ENCODE peak calls at places on chromosomes 1 and 21, in four cellular contexts. One of them, this sample, is unnamed.

GRCh38 chr1:56034222-56034621 is 545.1 kb downstream of the PLPP3 start:
- DNase-seq in tibial artery: no peak
- DNase-seq in CD4-positive, CD25-positive, alpha-beta regulatory T cell: no peak
- DNase-seq in uterus: no peak
- DNase-seq in this sample: no peak

GRCh38 chr1:98323396-98323795 is 338.1 kb upstream of the SNX7 start:
- DNase-seq in tibial artery: peak; percentile 41
- DNase-seq in CD4-positive, CD25-positive, alpha-beta regulatory T cell: no peak
- DNase-seq in uterus: no peak
- DNase-seq in this sample: no peak

GRCh38 chr1:156655904-156656516 is 14.1 kb downstream of the BCAN start:
- DNase-seq in tibial artery: no peak
- DNase-seq in CD4-positive, CD25-positive, alpha-beta regulatory T cell: no peak
- DNase-seq in uterus: no peak
- DNase-seq in this sample: no peak

GRCh38 chr1:193558491-193559028 is 372.1 kb upstream of the B3GALT2 start:
- DNase-seq in tibial artery: peak; percentile 22
- DNase-seq in CD4-positive, CD25-positive, alpha-beta regulatory T cell: no peak
- DNase-seq in uterus: peak; percentile 15
- DNase-seq in this sample: peak; percentile 46

GRCh38 chr1:27872059-27872801 is at the start of gene THEMIS2:
- DNase-seq in tibial artery: no peak
- DNase-seq in CD4-positive, CD25-positive, alpha-beta regulatory T cell: peak; percentile 76
- DNase-seq in uterus: peak; percentile 46
- DNase-seq in this sample: peak; percentile 74

GRCh38 chr1:205301842-205302588 is 19.5 kb downstream of the NUAK2 start:
- DNase-seq in tibial artery: no peak
- DNase-seq in CD4-positive, CD25-positive, alpha-beta regulatory T cell: no peak
- DNase-seq in uterus: no peak
- DNase-seq in this sample: no peak

GRCh38 chr1:48688102-48688760 is 88.5 kb downstream of the BEND5 start:
- DNase-seq in tibial artery: no peak
- DNase-seq in CD4-positive, CD25-positive, alpha-beta regulatory T cell: peak; percentile 3
- DNase-seq in uterus: no peak
- DNase-seq in this sample: no peak

GRCh38 chr21:42187976-42188653 is 30.8 kb upstream of the ABCG1 start:
- DNase-seq in tibial artery: peak; percentile 48
- DNase-seq in CD4-positive, CD25-positive, alpha-beta regulatory T cell: peak; percentile 96
- DNase-seq in uterus: no peak
- DNase-seq in this sample: peak; percentile 86

GRCh38 chr1:46380004-46380403 is 14.1 kb upstream of the FAAH start:
- DNase-seq in tibial artery: no peak
- DNase-seq in CD4-positive, CD25-positive, alpha-beta regulatory T cell: no peak
- DNase-seq in uterus: no peak
- DNase-seq in this sample: no peak

GRCh38 chr1:67988066-67988465 is 62.4 kb downstream of the DIRAS3 start:
- DNase-seq in tibial artery: no peak
- DNase-seq in CD4-positive, CD25-positive, alpha-beta regulatory T cell: no peak
- DNase-seq in uterus: no peak
- DNase-seq in this sample: no peak

GRCh38 chr1:156750191-156750931 is 1.1 kb downstream of the HDGF start:
- DNase-seq in tibial artery: no peak
- DNase-seq in CD4-positive, CD25-positive, alpha-beta regulatory T cell: peak; percentile 49
- DNase-seq in uterus: peak; percentile 61
- DNase-seq in this sample: peak; percentile 16

GRCh38 chr1:34970829-34971228 is 14.3 kb downstream of the TMEM35B start:
- DNase-seq in tibial artery: no peak
- DNase-seq in CD4-positive, CD25-positive, alpha-beta regulatory T cell: no peak
- DNase-seq in uterus: no peak
- DNase-seq in this sample: no peak

GRCh38 chr1:65431111-65431705 is 10.7 kb downstream of the LEPR start:
- DNase-seq in tibial artery: no peak
- DNase-seq in CD4-positive, CD25-positive, alpha-beta regulatory T cell: peak; percentile 68
- DNase-seq in uterus: no peak
- DNase-seq in this sample: no peak

GRCh38 chr1:151944110-151944858 is 35.0 kb upstream of the THEM4 start:
- DNase-seq in tibial artery: no peak
- DNase-seq in CD4-positive, CD25-positive, alpha-beta regulatory T cell: no peak
- DNase-seq in uterus: no peak
- DNase-seq in this sample: no peak

GRCh38 chr1:160837558-160838205 is 25.0 kb downstream of the CD244 start:
- DNase-seq in tibial artery: no peak
- DNase-seq in CD4-positive, CD25-positive, alpha-beta regulatory T cell: peak; percentile 98
- DNase-seq in uterus: no peak
- DNase-seq in this sample: peak; percentile 78

GRCh38 chr21:38956006-38956405 is 150.3 kb downstream of the ETS2 start:
- DNase-seq in tibial artery: no peak
- DNase-seq in CD4-positive, CD25-positive, alpha-beta regulatory T cell: no peak
- DNase-seq in uterus: no peak
- DNase-seq in this sample: no peak

GRCh38 chr1:9115656-9116205 is 13.2 kb downstream of the GPR157 start:
- DNase-seq in tibial artery: no peak
- DNase-seq in CD4-positive, CD25-positive, alpha-beta regulatory T cell: no peak
- DNase-seq in uterus: no peak
- DNase-seq in this sample: no peak

GRCh38 chr1:165496493-165496892 is 47.3 kb upstream of the LRRC52 start:
- DNase-seq in tibial artery: no peak
- DNase-seq in CD4-positive, CD25-positive, alpha-beta regulatory T cell: no peak
- DNase-seq in uterus: no peak
- DNase-seq in this sample: no peak

GRCh38 chr21:33368124-33368523 is 35.1 kb upstream of the IFNGR2 start:
- DNase-seq in tibial artery: no peak
- DNase-seq in CD4-positive, CD25-positive, alpha-beta regulatory T cell: no peak
- DNase-seq in uterus: no peak
- DNase-seq in this sample: no peak

GRCh38 chr21:26534517-26534916 is 38.6 kb downstream of the CYYR1 start:
- DNase-seq in tibial artery: no peak
- DNase-seq in CD4-positive, CD25-positive, alpha-beta regulatory T cell: no peak
- DNase-seq in uterus: no peak
- DNase-seq in this sample: no peak

GRCh38 chr21:42088148-42088547 is 17.0 kb downstream of the UMODL1 start:
- DNase-seq in tibial artery: no peak
- DNase-seq in CD4-positive, CD25-positive, alpha-beta regulatory T cell: no peak
- DNase-seq in uterus: no peak
- DNase-seq in this sample: no peak

GRCh38 chr1:165524639-165525038 is 19.2 kb upstream of the LRRC52 start:
- DNase-seq in tibial artery: no peak
- DNase-seq in CD4-positive, CD25-positive, alpha-beta regulatory T cell: no peak
- DNase-seq in uterus: no peak
- DNase-seq in this sample: no peak

GRCh38 chr21:38982096-38982495 is 176.4 kb downstream of the ETS2 start:
- DNase-seq in tibial artery: no peak
- DNase-seq in CD4-positive, CD25-positive, alpha-beta regulatory T cell: no peak
- DNase-seq in uterus: no peak
- DNase-seq in this sample: no peak

GRCh38 chr1:210800756-210801155 is 333.2 kb downstream of the KCNH1 start:
- DNase-seq in tibial artery: no peak
- DNase-seq in CD4-positive, CD25-positive, alpha-beta regulatory T cell: no peak
- DNase-seq in uterus: no peak
- DNase-seq in this sample: no peak

GRCh38 chr21:46606427-46606813 is 1.5 kb upstream of the S100B start:
- DNase-seq in tibial artery: no peak
- DNase-seq in CD4-positive, CD25-positive, alpha-beta regulatory T cell: no peak
- DNase-seq in uterus: no peak
- DNase-seq in this sample: no peak

GRCh38 chr1:34597877-34598514 is 156.9 kb upstream of the GJB5 start:
- DNase-seq in tibial artery: peak; percentile 45
- DNase-seq in CD4-positive, CD25-positive, alpha-beta regulatory T cell: peak; percentile 46
- DNase-seq in uterus: peak; percentile 15
- DNase-seq in this sample: peak; percentile 3

GRCh38 chr1:184860535-184860934 is 105.9 kb upstream of the EDEM3 start:
- DNase-seq in tibial artery: no peak
- DNase-seq in CD4-positive, CD25-positive, alpha-beta regulatory T cell: no peak
- DNase-seq in uterus: no peak
- DNase-seq in this sample: no peak

GRCh38 chr1:70504176-70504820 is 93.2 kb downstream of the CTH start:
- DNase-seq in tibial artery: no peak
- DNase-seq in CD4-positive, CD25-positive, alpha-beta regulatory T cell: peak; percentile 23
- DNase-seq in uterus: no peak
- DNase-seq in this sample: no peak

DNA sequence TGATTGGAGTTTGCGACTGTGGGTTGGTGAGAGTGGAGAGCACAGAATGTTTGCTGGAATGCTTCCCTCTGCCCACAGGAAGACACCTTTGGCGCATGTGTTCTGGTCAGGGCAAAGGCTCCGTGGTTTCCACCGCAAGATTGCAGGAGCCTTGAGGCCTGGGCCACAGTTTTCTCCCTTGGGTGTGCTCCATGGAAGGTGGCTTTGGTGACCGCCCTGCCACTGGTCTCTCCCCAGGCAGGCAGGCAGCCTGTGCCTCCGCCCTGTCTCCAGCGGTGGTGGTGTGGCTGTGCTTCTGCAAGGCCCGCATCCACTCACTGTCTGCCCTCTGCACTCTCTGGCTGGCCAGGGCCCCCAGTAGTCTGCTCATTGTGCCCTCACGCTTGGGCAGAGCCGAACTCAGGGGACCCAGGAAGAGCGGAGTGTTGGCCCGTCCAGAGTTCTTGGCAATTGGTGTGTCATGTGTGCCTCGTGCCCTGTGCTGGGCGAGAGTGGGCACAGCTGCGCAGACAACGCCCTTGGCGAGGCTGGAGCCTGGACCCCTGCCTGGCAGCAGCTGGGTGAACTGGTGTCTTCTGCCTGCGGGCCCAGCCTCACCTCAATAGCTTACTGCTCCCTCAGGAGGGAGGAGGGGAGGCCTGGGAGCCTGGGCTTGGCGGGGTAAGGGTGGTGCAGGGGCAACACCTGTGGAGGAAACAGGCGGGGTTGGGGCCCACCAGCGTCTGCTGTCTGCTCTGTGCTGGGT is 2.0 kb downstream of the GUK1 start:
- DNase-seq in tibial artery: no peak
- DNase-seq in CD4-positive, CD25-positive, alpha-beta regulatory T cell: peak; percentile 37
- DNase-seq in uterus: peak; percentile 16
- DNase-seq in this sample: no peak
- H3K27ac ChIP-seq in tibial artery: no peak overlapping the region
- H3K27ac ChIP-seq in CD4-positive, CD25-positive, alpha-beta regulatory T cell: peak overlapping the region; percentile 19
- H3K27ac ChIP-seq in uterus: peak overlapping the region; percentile 96
- H3K27ac ChIP-seq in this sample: peak overlapping the region; percentile 98

GRCh38 chr1:153754266-153754665 is 20.9 kb upstream of the SLC27A3 start:
- DNase-seq in tibial artery: no peak
- DNase-seq in CD4-positive, CD25-positive, alpha-beta regulatory T cell: no peak
- DNase-seq in uterus: no peak
- DNase-seq in this sample: no peak
- H3K27ac ChIP-seq in tibial artery: peak overlapping the region; percentile 85
- H3K27ac ChIP-seq in CD4-positive, CD25-positive, alpha-beta regulatory T cell: no peak overlapping the region
- H3K27ac ChIP-seq in uterus: peak overlapping the region; percentile 84
- H3K27ac ChIP-seq in this sample: no peak overlapping the region

DNA sequence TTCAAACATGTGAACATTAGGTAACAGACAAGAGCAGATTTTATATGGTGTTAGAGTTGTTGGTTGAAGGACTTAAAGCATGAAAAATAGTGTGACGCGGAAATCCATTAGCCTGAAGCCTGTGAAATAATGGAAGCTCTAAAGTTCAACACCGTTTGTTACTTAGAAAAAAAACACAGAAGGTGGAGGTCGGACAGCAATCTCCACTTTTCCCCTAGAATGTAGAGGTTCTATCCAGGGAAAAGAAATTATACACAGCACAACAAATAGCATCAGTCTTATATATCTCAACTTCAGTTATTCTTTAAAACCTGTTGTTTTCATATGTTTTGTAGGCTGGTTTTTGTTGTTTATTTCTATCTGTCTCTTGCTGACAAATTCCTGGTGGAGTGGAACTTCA is 1.9 kb downstream of the RCAN3 start:
- DNase-seq in tibial artery: no peak
- DNase-seq in CD4-positive, CD25-positive, alpha-beta regulatory T cell: no peak
- DNase-seq in uterus: no peak
- DNase-seq in this sample: no peak
- H3K27ac ChIP-seq in tibial artery: no peak overlapping the region
- H3K27ac ChIP-seq in CD4-positive, CD25-positive, alpha-beta regulatory T cell: peak overlapping the region; percentile 97
- H3K27ac ChIP-seq in uterus: no peak overlapping the region
- H3K27ac ChIP-seq in this sample: no peak overlapping the region

DNA sequence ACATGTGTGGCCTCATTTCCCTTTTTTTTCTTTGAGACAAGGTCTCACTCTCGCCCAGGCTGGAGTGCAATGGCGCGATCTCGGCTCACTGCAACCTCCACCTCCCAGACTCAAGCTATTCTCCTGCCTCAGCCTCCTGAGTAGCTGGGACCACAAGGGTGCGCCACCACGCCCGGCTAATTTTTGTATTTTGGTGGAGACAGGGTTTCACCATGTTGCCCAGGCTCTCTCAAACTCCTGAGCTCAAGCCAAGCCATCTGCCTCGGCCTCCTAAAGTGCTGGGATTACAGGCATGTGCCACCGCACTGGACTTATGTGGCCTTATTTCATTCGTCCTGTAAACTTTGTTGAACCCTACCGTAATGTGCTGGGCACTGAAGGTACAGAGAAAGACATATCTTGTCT is 569 bp upstream of the WARS2 start:
- DNase-seq in tibial artery: no peak
- DNase-seq in CD4-positive, CD25-positive, alpha-beta regulatory T cell: peak; percentile 66
- DNase-seq in uterus: peak; percentile 29
- DNase-seq in this sample: no peak
- H3K27ac ChIP-seq in tibial artery: peak overlapping the region; percentile 98
- H3K27ac ChIP-seq in CD4-positive, CD25-positive, alpha-beta regulatory T cell: peak overlapping the region; percentile 100
- H3K27ac ChIP-seq in uterus: peak overlapping the region; percentile 99
- H3K27ac ChIP-seq in this sample: peak overlapping the region; percentile 100

DNA sequence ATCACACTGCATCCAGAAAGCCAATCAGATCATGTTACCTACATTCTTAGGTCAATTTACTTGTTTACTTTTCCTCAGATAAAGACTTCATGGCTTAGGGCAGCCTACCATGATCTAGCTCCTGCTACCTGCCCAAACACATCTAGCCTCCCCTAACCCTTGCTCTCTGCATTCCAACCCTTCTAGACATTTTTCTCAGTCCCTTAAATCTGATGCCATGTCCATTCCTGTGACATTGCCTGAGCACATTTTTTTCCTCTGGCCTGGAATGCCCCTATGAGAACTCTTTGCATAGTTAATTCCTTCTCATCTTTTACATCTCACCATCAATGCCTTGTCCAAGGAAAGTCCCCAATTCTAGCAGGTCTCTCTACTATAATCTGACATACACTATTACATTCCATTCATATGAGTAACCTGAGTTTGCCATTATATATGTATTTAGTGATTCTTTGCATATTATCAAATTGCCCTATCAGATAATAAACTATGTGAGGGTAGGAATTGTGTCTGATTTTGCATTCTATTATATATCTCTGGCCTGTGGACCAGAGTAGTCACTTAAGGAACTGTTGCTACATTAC is 166.9 kb downstream of the COL11A1 start:
- DNase-seq in tibial artery: no peak
- DNase-seq in CD4-positive, CD25-positive, alpha-beta regulatory T cell: no peak
- DNase-seq in uterus: no peak
- DNase-seq in this sample: no peak
- H3K27ac ChIP-seq in tibial artery: no peak overlapping the region
- H3K27ac ChIP-seq in CD4-positive, CD25-positive, alpha-beta regulatory T cell: no peak overlapping the region
- H3K27ac ChIP-seq in uterus: no peak overlapping the region
- H3K27ac ChIP-seq in this sample: no peak overlapping the region

This sample was measured in CD8-positive, alpha-beta memory T cell.